ENCODE peak calls at places on chromosomes 4 and X, in five cellular contexts. G is neural progenitor cell, K is fibroblast of lung, F is PC-9, W is endothelial cell of umbilical vein. J is an unnamed sample.
A peak's percentile ranks its signal among the peaks of the same experiment; 100 is the strongest.

GRCh38 chr4:4696521-4696920 is 154.7 kb upstream of the STX18 start:
- DNase-seq in G (peak; percentile 87), K (no peak), F (no peak), W (no peak), J (no peak)

GRCh38 chrX:150926304-150926703 is 27.8 kb upstream of the CD99L2 start:
- DNase-seq in G (no peak), K (no peak), F (no peak), W (no peak), J (no peak)

GRCh38 chr4:75599647-75600046 is 30.7 kb downstream of the CDKL2 start:
- DNase-seq in G (no peak), K (no peak), F (no peak), W (no peak), J (no peak)

GRCh38 chr4:3636628-3637320 is 104.6 kb upstream of the LRPAP1 start:
- DNase-seq in G (no peak), K (no peak), F (no peak), W (no peak), J (no peak)

GRCh38 chrX:1468250-1468772 is 15.6 kb upstream of the ASMTL start:
- DNase-seq in G (no peak), K (peak; percentile 59), F (peak; percentile 71), W (no peak), J (no peak)

GRCh38 chrX:68978211-68978780 is 149.5 kb downstream of the EFNB1 start:
- DNase-seq in G (peak; percentile 60), K (peak; percentile 79), F (no peak), W (peak; percentile 1), J (peak; percentile 43)

GRCh38 chr4:87783781-87784180 is 15.6 kb upstream of the IBSP start:
- DNase-seq in G (no peak), K (peak; percentile 58), F (no peak), W (no peak), J (no peak)

GRCh38 chrX:150329282-150329681 is 33.8 kb upstream of the MAMLD1 start:
- DNase-seq in G (no peak), K (no peak), F (no peak), W (peak; percentile 1), J (no peak)

GRCh38 chr4:98176531-98176930 is 33.3 kb upstream of the STPG2 start:
- DNase-seq in G (no peak), K (no peak), F (no peak), W (no peak), J (no peak)

GRCh38 chr4:2800691-2801596 is 8.1 kb downstream of the SH3BP2 start:
- DNase-seq in G (peak; percentile 66), K (peak; percentile 73), F (peak; percentile 51), W (peak; percentile 54), J (peak; percentile 80)

GRCh38 chr4:165516281-165516833 is 137.5 kb downstream of the CPE start:
- DNase-seq in G (no peak), K (no peak), F (no peak), W (no peak), J (no peak)

GRCh38 chr4:2621419-2621818 is 85.0 kb downstream of the FAM193A start:
- DNase-seq in G (no peak), K (no peak), F (no peak), W (no peak), J (no peak)

GRCh38 chr4:185421366-185422124 is 4.2 kb downstream of the UFSP2 start:
- DNase-seq in G (no peak), K (peak; percentile 90), F (no peak), W (no peak), J (no peak)

DNA sequence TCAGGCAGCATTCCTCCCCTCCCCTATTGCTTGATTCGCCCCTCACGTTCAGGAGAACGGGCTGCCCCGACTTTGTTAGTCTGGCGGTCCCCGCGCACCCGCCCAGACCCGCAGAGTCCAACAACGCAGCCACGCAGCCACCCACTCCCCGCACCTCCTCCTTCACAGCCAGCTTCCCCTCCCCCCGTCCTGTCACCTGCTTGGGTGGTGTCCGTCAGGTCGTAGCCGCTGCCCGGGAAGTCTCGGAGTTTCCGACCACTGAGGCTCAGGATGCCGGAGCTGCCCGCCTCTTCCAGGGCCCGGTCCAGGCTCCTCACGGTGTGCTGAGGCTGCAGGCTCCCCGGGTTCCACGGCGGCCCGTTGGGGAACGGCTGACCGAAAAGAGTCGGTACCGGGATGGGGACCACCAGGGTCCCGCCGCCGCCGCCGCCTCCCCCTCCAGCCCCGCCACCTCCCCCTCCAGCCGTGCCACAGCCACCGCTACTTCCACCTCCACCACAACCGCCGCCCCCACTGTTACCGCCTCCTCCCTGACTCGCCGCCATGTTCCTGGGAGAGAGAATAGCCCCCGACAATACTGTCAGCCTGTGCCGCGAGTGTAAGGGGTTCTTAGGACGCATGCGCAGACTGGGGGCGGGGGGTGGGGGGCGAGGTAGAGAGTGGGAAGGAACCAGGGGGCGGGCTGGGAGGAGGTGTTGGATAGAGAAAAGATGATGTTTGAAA is at the start of gene LRCH2:
- DNase-seq in G (peak; percentile 86), K (peak; percentile 34), F (no peak), W (peak; percentile 47), J (peak; percentile 76)
- TF ChIP-seq EZH2 in G (no peak), K (no peak), F (no peak), W (no peak), J (no peak)

GRCh38 chrX:67953658-67954057 is 409.8 kb downstream of the AR start:
- DNase-seq in G (no peak), K (no peak), F (no peak), W (no peak), J (no peak)
- H3K4me2 ChIP-seq in G (no peak overlapping the region), K (no peak overlapping the region), F (no peak overlapping the region), W (no peak overlapping the region), J (no peak overlapping the region)

DNA sequence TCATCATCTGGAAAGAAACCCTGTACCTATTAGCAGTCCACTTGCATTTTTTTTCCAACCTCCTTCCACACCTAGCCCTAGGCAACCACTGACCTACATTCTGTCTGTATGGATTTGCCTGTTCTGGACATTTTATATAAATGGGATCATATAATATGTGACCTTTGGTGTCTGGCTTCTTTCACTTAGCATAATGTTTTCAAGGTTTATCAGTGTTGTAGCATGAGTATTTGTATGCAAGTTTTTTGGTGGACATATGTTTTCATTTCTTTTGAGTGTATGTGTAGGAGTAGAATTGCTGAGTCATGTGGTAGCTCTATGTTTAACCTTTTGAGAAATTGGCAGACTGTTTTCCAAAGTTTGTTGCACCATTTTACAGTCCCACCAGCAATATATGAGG is 198.6 kb downstream of the CEP135 start:
- DNase-seq in G (no peak), K (peak; percentile 45), F (no peak), W (no peak), J (no peak)
- H3K27ac ChIP-seq in G (no peak overlapping the region), K (no peak overlapping the region), F (no peak overlapping the region), W (no peak overlapping the region), J (no peak overlapping the region)

GRCh38 chrX:130111220-130111934 is 1.1 kb upstream of the ELF4 start:
- DNase-seq in G (no peak), K (no peak), F (peak; percentile 55), W (no peak), J (no peak)
- TF ChIP-seq EZH2 in G (peak; percentile 71), K (no peak), F (no peak), W (no peak), J (no peak)

DNA sequence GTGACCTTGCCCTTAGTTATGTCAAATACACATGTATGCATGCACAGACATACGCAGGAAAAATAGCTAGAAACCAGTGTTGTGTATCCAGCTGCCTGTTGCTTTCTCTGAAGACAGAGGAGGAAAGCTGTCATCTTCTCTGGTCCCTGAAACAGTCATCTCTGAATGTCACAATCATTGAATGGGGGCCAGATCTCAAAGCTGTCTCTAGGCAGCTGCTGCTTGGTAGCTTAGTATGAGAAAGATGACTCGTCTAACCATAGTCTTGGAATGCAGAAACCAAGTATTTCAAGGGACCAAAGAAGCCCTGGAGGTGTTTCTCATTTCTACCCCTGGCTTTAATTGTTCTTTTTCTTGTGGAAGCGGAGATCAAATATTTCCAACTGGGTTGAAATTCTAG is 4.0 kb downstream of the GRIA3 start:
- DNase-seq in G (no peak), K (peak; percentile 40), F (no peak), W (no peak), J (no peak)
- H3K4me2 ChIP-seq in G (no peak overlapping the region), K (no peak overlapping the region), F (no peak overlapping the region), W (no peak overlapping the region), J (no peak overlapping the region)

GRCh38 chr4:10106421-10107039 is 10.1 kb downstream of the WDR1 start:
- DNase-seq in G (no peak), K (peak; percentile 98), F (peak; percentile 93), W (peak; percentile 90), J (peak; percentile 81)

GRCh38 chr4:10107111-10108091 is 9.2 kb downstream of the WDR1 start:
- DNase-seq in G (no peak), K (peak; percentile 66), F (no peak), W (no peak), J (no peak)

GRCh38 chr4:10109995-10110670 is 6.5 kb downstream of the WDR1 start:
- DNase-seq in G (no peak), K (no peak), F (no peak), W (no peak), J (no peak)

GRCh38 chr4:10108818-10109783 is 7.5 kb downstream of the WDR1 start:
- DNase-seq in G (no peak), K (peak; percentile 68), F (peak; percentile 49), W (no peak), J (no peak)

GRCh38 chr4:10108391-10108790 is 8.2 kb downstream of the WDR1 start:
- DNase-seq in G (no peak), K (no peak), F (no peak), W (no peak), J (no peak)
- H3K27ac ChIP-seq in G (no peak overlapping the region), K (no peak overlapping the region), F (no peak overlapping the region), W (no peak overlapping the region), J (no peak overlapping the region)

DNA sequence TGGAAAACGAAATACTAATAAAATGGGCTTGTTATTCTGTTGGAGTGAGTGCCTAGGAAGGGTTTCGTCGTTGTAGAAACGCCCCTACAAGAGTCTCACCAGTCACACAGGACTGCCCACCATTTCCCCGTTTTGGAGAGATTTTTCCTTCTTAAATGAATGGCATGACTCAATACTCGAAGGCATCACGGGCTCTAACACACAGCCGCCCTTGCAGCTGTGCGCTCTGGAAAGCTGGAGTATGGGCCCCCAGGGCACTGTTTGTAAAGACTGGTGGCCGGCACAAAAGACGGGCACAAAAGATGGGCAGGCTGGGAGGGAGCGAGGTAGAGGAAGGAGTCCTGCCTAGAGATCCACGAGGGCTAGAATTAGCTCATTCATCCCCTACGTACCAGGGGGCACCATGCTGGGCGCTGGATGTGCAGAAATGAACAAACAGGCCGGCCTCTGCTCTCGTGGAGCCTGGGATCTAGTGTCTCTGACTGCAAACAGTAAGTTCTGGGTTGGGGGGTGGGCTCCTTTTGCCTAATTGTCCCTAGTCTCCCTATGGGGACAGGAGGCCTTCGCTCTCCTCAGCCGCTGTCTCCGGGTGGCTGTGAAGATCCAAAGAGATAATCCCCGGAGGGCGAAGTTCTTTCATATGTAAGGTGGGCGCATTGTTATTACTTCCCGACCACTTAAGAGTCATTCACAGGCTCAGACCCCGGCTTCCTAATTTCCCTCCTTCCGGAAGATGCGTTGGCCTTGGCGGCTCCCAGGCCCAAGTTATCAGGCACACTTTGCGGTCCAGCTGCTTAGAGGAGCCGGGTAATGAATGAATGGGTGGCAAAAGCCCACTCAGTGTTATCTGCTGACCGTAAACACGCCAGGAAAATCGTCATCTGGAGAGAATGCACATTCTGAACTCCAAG is 1.1 kb upstream of the SFRP2 start:
- DNase-seq in G (peak; percentile 88), K (no peak), F (no peak), W (no peak), J (no peak)
- TF ChIP-seq EZH2 in G (no peak), K (peak; percentile 44), F (no peak), W (peak; percentile 73), J (no peak)